ENCODE peak calls at places on chromosome 5, in nine cellular contexts. X is cardiac muscle cell, Y is heart left ventricle, R is psoas muscle, C is cardiac fibroblast, I is AG04449, L is prostate gland, T is ovary, K is PC-3. F is an unnamed sample.

GRCh38 chr5:172902497-172903472 is 56.4 kb upstream of the RPL26L1 start:
- DNase-seq in X (peak), Y (peak), R (peak), C (peak), I (peak), L (peak), T (peak), K (peak), F (peak)

GRCh38 chr5:57171818-57172465 is 1.9 kb upstream of the GPBP1 start:
- DNase-seq in X (no peak), Y (no peak), R (no peak), C (no peak), I (no peak), L (no peak), T (no peak), K (peak), F (no peak)

GRCh38 chr5:144332265-144332664 is 161.6 kb downstream of the KCTD16 start:
- DNase-seq in X (no peak), Y (no peak), R (no peak), C (no peak), I (no peak), L (no peak), T (no peak), K (peak), F (no peak)

GRCh38 chr5:3962113-3962512 is 366.5 kb downstream of the IRX1 start:
- DNase-seq in X (no peak), Y (no peak), R (no peak), C (no peak), I (no peak), L (no peak), T (no peak), K (no peak), F (no peak)

GRCh38 chr5:140795259-140795641 is 598 bp downstream of the PCDHA2 start:
- DNase-seq in X (peak), Y (no peak), R (no peak), C (no peak), I (no peak), L (no peak), T (no peak), K (no peak), F (no peak)

GRCh38 chr5:144876990-144877389 is 706.3 kb downstream of the KCTD16 start:
- DNase-seq in X (no peak), Y (no peak), R (no peak), C (no peak), I (no peak), L (no peak), T (no peak), K (no peak), F (no peak)

GRCh38 chr5:145084834-145085233 is 750.3 kb downstream of the PRELID2 start:
- DNase-seq in X (no peak), Y (no peak), R (no peak), C (no peak), I (no peak), L (no peak), T (no peak), K (no peak), F (no peak)

GRCh38 chr5:124438390-124439380 is 307.8 kb downstream of the ZNF608 start:
- DNase-seq in X (no peak), Y (no peak), R (no peak), C (no peak), I (no peak), L (no peak), T (no peak), K (no peak), F (no peak)

GRCh38 chr5:157761690-157762611 is 18.4 kb downstream of the LSM11 start:
- DNase-seq in X (peak), Y (no peak), R (no peak), C (peak), I (no peak), L (peak), T (peak), K (peak), F (peak)

GRCh38 chr5:133905494-133905893 is 62.9 kb downstream of the C5orf15 start:
- DNase-seq in X (no peak), Y (no peak), R (no peak), C (no peak), I (no peak), L (no peak), T (no peak), K (no peak), F (no peak)

GRCh38 chr5:74409166-74409706 is 231.3 kb downstream of the ENC1 start:
- DNase-seq in X (no peak), Y (no peak), R (peak), C (no peak), I (no peak), L (no peak), T (no peak), K (no peak), F (no peak)

GRCh38 chr5:17219431-17219830 is 2.0 kb downstream of the BASP1 start:
- DNase-seq in X (no peak), Y (no peak), R (no peak), C (no peak), I (no peak), L (no peak), T (no peak), K (no peak), F (no peak)
- H3K4me3 ChIP-seq in X (peak), Y (no peak), R (peak), C (peak), I (peak), L (peak), T (no peak), K (peak), F (peak)

DNA sequence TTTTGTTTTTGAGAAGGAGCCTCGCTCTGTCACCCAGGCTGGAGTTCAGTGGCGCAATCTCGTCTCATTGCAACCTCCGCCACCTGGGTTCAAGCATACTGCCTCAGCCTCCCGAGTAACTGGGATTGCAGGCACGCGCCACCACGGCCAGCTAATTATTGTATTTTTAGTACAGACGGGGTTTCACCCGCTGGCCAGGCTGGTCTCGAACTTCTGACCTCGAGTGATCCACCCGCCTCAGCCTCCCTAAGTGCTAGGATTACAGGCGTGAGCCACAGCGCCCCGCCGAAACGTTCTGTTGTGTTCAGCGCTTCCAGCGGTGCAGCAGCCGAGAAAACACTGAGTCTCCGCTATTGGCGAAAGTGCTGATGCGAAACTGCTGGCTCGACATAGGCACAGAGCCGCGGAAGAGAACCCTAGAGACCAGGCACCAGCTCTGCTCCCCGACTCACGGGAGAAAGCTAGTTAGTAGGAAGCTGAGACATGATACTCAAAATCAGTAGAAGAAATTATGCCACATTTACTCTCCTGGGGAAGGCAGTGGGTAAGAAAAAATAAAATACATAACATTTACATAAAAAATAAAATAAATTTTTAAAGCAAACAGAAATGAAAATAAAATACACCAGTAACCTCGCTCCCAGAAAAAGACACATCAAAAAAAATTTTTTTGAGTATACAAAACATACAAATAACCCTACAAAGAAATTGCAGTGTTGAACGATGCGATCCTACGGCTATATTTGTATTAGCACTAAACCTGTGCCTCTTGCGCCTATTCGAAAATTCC is 31.6 kb downstream of the ANXA2R start:
- DNase-seq in X (peak), Y (peak), R (peak), C (peak), I (no peak), L (peak), T (peak), K (peak), F (peak)
- TF ChIP-seq CTCF in X (peak), Y (no peak), R (no peak), C (no peak), I (no peak), L (no peak), T (no peak), K (peak), F (peak)

GRCh38 chr5:53779541-53779981 is 219.1 kb downstream of the NDUFS4 start:
- DNase-seq in X (no peak), Y (peak), R (no peak), C (peak), I (no peak), L (no peak), T (no peak), K (peak), F (peak)

GRCh38 chr5:53782620-53783019 is 222.2 kb downstream of the NDUFS4 start:
- DNase-seq in X (no peak), Y (no peak), R (no peak), C (no peak), I (no peak), L (no peak), T (no peak), K (no peak), F (no peak)

GRCh38 chr5:53783624-53784228 is 223.3 kb downstream of the NDUFS4 start:
- DNase-seq in X (no peak), Y (no peak), R (no peak), C (no peak), I (no peak), L (no peak), T (no peak), K (no peak), F (no peak)

GRCh38 chr5:53777864-53778618 is 217.6 kb downstream of the NDUFS4 start:
- DNase-seq in X (no peak), Y (no peak), R (no peak), C (no peak), I (no peak), L (peak), T (no peak), K (peak), F (no peak)
- H3K4me3 ChIP-seq in X (no peak), Y (no peak), R (no peak), C (no peak), I (no peak), L (no peak), T (no peak), K (no peak), F (no peak)

GRCh38 chr5:67179695-67180302 is 16.8 kb downstream of the CD180 start:
- DNase-seq in X (no peak), Y (no peak), R (no peak), C (no peak), I (no peak), L (no peak), T (no peak), K (no peak), F (no peak)

GRCh38 chr5:67176931-67177330 is 19.7 kb downstream of the CD180 start:
- DNase-seq in X (no peak), Y (no peak), R (no peak), C (no peak), I (no peak), L (no peak), T (no peak), K (no peak), F (no peak)

GRCh38 chr5:67173959-67174358 is 22.6 kb downstream of the CD180 start:
- DNase-seq in X (no peak), Y (no peak), R (no peak), C (no peak), I (no peak), L (no peak), T (no peak), K (no peak), F (no peak)

GRCh38 chr5:67181648-67182218 is 14.9 kb downstream of the CD180 start:
- DNase-seq in X (no peak), Y (no peak), R (no peak), C (no peak), I (no peak), L (no peak), T (no peak), K (no peak), F (no peak)

GRCh38 chr5:67178085-67178484 is 18.5 kb downstream of the CD180 start:
- DNase-seq in X (no peak), Y (no peak), R (no peak), C (no peak), I (no peak), L (no peak), T (no peak), K (peak), F (no peak)
- TF ChIP-seq CTCF in X (no peak), Y (no peak), R (no peak), C (no peak), I (no peak), L (no peak), T (no peak), K (no peak), F (no peak)

GRCh38 chr5:128538249-128539037 is 398 bp upstream of the FBN2 start:
- DNase-seq in X (peak), Y (peak), R (peak), C (peak), I (peak), L (peak), T (peak), K (peak), F (peak)
- H3K4me3 ChIP-seq in X (peak), Y (peak), R (peak), C (peak), I (peak), L (peak), T (peak), K (peak), F (peak)

GRCh38 chr5:159223469-159223868 is 14.1 kb upstream of the RNF145 start:
- DNase-seq in X (no peak), Y (no peak), R (no peak), C (no peak), I (no peak), L (no peak), T (no peak), K (no peak), F (no peak)
- TF ChIP-seq CTCF in X (no peak), Y (no peak), R (no peak), C (no peak), I (no peak), L (no peak), T (no peak), K (no peak), F (no peak)

DNA sequence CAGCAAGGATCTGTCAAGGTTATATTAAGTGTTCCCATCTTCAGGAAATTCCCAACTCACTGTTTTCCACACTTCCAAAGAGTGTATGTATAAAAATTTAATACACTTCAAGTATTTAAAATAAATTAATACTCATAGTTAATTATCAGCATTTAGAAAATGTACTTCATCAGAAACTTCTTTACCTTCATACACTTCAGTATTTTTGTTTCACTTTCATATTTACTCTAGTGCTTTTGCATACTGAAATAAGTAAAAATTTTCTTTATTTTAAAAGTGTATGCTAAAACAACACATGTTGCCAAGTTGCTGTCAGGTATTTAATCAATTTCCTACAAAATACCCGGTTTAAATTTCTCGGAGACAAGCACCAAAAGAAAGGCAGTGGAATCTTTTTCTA is 16.5 kb downstream of the RICTOR start:
- DNase-seq in X (no peak), Y (no peak), R (no peak), C (no peak), I (no peak), L (no peak), T (no peak), K (no peak), F (no peak)
- H3K4me3 ChIP-seq in X (no peak), Y (peak), R (peak), C (no peak), I (no peak), L (no peak), T (no peak), K (peak), F (no peak)

DNA sequence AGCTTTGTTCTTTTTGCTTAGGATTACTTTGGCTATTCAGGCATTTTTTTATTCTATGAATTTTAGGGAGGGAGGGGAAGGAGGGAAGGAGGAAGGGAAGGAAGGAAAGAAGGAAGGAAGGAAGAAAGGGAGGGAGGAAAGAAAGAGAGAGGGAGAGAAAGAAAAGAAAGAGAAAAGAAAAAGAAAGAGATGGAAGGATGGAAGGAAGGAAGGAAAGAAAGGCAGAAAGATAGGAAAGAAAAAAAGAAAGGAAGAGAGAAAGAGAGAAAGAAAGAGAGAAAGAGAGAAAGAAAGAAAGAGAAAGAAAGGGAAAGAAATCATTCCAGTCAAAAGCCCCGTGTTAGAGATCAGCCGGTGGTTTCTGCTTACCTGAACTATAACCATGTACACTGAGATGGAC is 20.8 kb upstream of the NKD2 start:
- DNase-seq in X (no peak), Y (no peak), R (no peak), C (no peak), I (no peak), L (no peak), T (no peak), K (no peak), F (no peak)
- TF ChIP-seq CTCF in X (no peak), Y (no peak), R (no peak), C (no peak), I (no peak), L (no peak), T (no peak), K (no peak), F (no peak)

GRCh38 chr5:148973455-148973854 is 89.4 kb downstream of the SH3TC2 start:
- DNase-seq in X (no peak), Y (no peak), R (no peak), C (peak), I (no peak), L (no peak), T (no peak), K (peak), F (no peak)
- H3K4me3 ChIP-seq in X (no peak), Y (no peak), R (peak), C (no peak), I (no peak), L (no peak), T (no peak), K (peak), F (no peak)